ENCODE peak calls at places on chromosome 22, in five cellular contexts. One of them, this sample, is unnamed.

GRCh38 chr22:20566420-20567260 is 59.2 kb downstream of the MED15 start:
- DNase-seq in T-helper 9 cell: peak
- DNase-seq in stimulated activated CD8-positive, alpha-beta memory T cell treated with anti-CD3 and anti-CD28 coated beads, Interleukin-12 subunit alpha, Interleukin-12 subunit beta, amount 100 ng/mL, for 4 hours: peak
- DNase-seq in cardiac fibroblast: peak
- DNase-seq in activated T-cell treated with anti-CD3 and anti-CD28 coated beads, Interleukin-2, amount 50 U/mL, for 48 hours: peak
- DNase-seq in this sample: peak

GRCh38 chr22:30276041-30276440 is 9.4 kb upstream of the OSM start:
- DNase-seq in T-helper 9 cell: no peak
- DNase-seq in stimulated activated CD8-positive, alpha-beta memory T cell treated with anti-CD3 and anti-CD28 coated beads, Interleukin-12 subunit alpha, Interleukin-12 subunit beta, amount 100 ng/mL, for 4 hours: no peak
- DNase-seq in cardiac fibroblast: no peak
- DNase-seq in activated T-cell treated with anti-CD3 and anti-CD28 coated beads, Interleukin-2, amount 50 U/mL, for 48 hours: no peak
- DNase-seq in this sample: no peak

GRCh38 chr22:38193580-38193979 is 8.2 kb upstream of the MAFF start:
- DNase-seq in T-helper 9 cell: no peak
- DNase-seq in stimulated activated CD8-positive, alpha-beta memory T cell treated with anti-CD3 and anti-CD28 coated beads, Interleukin-12 subunit alpha, Interleukin-12 subunit beta, amount 100 ng/mL, for 4 hours: no peak
- DNase-seq in cardiac fibroblast: peak
- DNase-seq in activated T-cell treated with anti-CD3 and anti-CD28 coated beads, Interleukin-2, amount 50 U/mL, for 48 hours: no peak
- DNase-seq in this sample: no peak

GRCh38 chr22:27918351-27919221 is 470 bp downstream of the PITPNB start:
- DNase-seq in T-helper 9 cell: peak
- DNase-seq in stimulated activated CD8-positive, alpha-beta memory T cell treated with anti-CD3 and anti-CD28 coated beads, Interleukin-12 subunit alpha, Interleukin-12 subunit beta, amount 100 ng/mL, for 4 hours: peak
- DNase-seq in cardiac fibroblast: peak
- DNase-seq in activated T-cell treated with anti-CD3 and anti-CD28 coated beads, Interleukin-2, amount 50 U/mL, for 48 hours: peak
- DNase-seq in this sample: peak

GRCh38 chr22:25160120-25160996 is 39.3 kb upstream of the CRYBB3 start:
- DNase-seq in T-helper 9 cell: no peak
- DNase-seq in stimulated activated CD8-positive, alpha-beta memory T cell treated with anti-CD3 and anti-CD28 coated beads, Interleukin-12 subunit alpha, Interleukin-12 subunit beta, amount 100 ng/mL, for 4 hours: no peak
- DNase-seq in cardiac fibroblast: no peak
- DNase-seq in activated T-cell treated with anti-CD3 and anti-CD28 coated beads, Interleukin-2, amount 50 U/mL, for 48 hours: no peak
- DNase-seq in this sample: no peak

GRCh38 chr22:41912338-41913039 is 2.4 kb downstream of the SHISA8 start:
- DNase-seq in T-helper 9 cell: no peak
- DNase-seq in stimulated activated CD8-positive, alpha-beta memory T cell treated with anti-CD3 and anti-CD28 coated beads, Interleukin-12 subunit alpha, Interleukin-12 subunit beta, amount 100 ng/mL, for 4 hours: no peak
- DNase-seq in cardiac fibroblast: no peak
- DNase-seq in activated T-cell treated with anti-CD3 and anti-CD28 coated beads, Interleukin-2, amount 50 U/mL, for 48 hours: peak
- DNase-seq in this sample: no peak

GRCh38 chr22:38792833-38793232 is 1.1 kb downstream of the DNAL4 start:
- DNase-seq in T-helper 9 cell: no peak
- DNase-seq in stimulated activated CD8-positive, alpha-beta memory T cell treated with anti-CD3 and anti-CD28 coated beads, Interleukin-12 subunit alpha, Interleukin-12 subunit beta, amount 100 ng/mL, for 4 hours: no peak
- DNase-seq in cardiac fibroblast: no peak
- DNase-seq in activated T-cell treated with anti-CD3 and anti-CD28 coated beads, Interleukin-2, amount 50 U/mL, for 48 hours: no peak
- DNase-seq in this sample: no peak

GRCh38 chr22:17570851-17571631 is 7.7 kb downstream of the SLC25A18 start:
- DNase-seq in T-helper 9 cell: no peak
- DNase-seq in stimulated activated CD8-positive, alpha-beta memory T cell treated with anti-CD3 and anti-CD28 coated beads, Interleukin-12 subunit alpha, Interleukin-12 subunit beta, amount 100 ng/mL, for 4 hours: no peak
- DNase-seq in cardiac fibroblast: peak
- DNase-seq in activated T-cell treated with anti-CD3 and anti-CD28 coated beads, Interleukin-2, amount 50 U/mL, for 48 hours: no peak
- DNase-seq in this sample: no peak

GRCh38 chr22:20957691-20958440 is 9.2 kb upstream of the AIFM3 start:
- DNase-seq in T-helper 9 cell: no peak
- DNase-seq in stimulated activated CD8-positive, alpha-beta memory T cell treated with anti-CD3 and anti-CD28 coated beads, Interleukin-12 subunit alpha, Interleukin-12 subunit beta, amount 100 ng/mL, for 4 hours: no peak
- DNase-seq in cardiac fibroblast: no peak
- DNase-seq in activated T-cell treated with anti-CD3 and anti-CD28 coated beads, Interleukin-2, amount 50 U/mL, for 48 hours: no peak
- DNase-seq in this sample: no peak

GRCh38 chr22:31089101-31090100 is 8.3 kb downstream of the SMTN start:
- DNase-seq in T-helper 9 cell: peak
- DNase-seq in stimulated activated CD8-positive, alpha-beta memory T cell treated with anti-CD3 and anti-CD28 coated beads, Interleukin-12 subunit alpha, Interleukin-12 subunit beta, amount 100 ng/mL, for 4 hours: no peak
- DNase-seq in cardiac fibroblast: peak
- DNase-seq in activated T-cell treated with anti-CD3 and anti-CD28 coated beads, Interleukin-2, amount 50 U/mL, for 48 hours: peak
- DNase-seq in this sample: peak

GRCh38 chr22:46119093-46119728 is 31.1 kb upstream of the PPARA start:
- DNase-seq in T-helper 9 cell: no peak
- DNase-seq in stimulated activated CD8-positive, alpha-beta memory T cell treated with anti-CD3 and anti-CD28 coated beads, Interleukin-12 subunit alpha, Interleukin-12 subunit beta, amount 100 ng/mL, for 4 hours: no peak
- DNase-seq in cardiac fibroblast: no peak
- DNase-seq in activated T-cell treated with anti-CD3 and anti-CD28 coated beads, Interleukin-2, amount 50 U/mL, for 48 hours: no peak
- DNase-seq in this sample: no peak

GRCh38 chr22:25453557-25453956 is 110.9 kb upstream of the GRK3 start:
- DNase-seq in T-helper 9 cell: no peak
- DNase-seq in stimulated activated CD8-positive, alpha-beta memory T cell treated with anti-CD3 and anti-CD28 coated beads, Interleukin-12 subunit alpha, Interleukin-12 subunit beta, amount 100 ng/mL, for 4 hours: no peak
- DNase-seq in cardiac fibroblast: no peak
- DNase-seq in activated T-cell treated with anti-CD3 and anti-CD28 coated beads, Interleukin-2, amount 50 U/mL, for 48 hours: peak
- DNase-seq in this sample: no peak

GRCh38 chr22:47621253-47621652 is 858.8 kb downstream of the TBC1D22A start:
- DNase-seq in T-helper 9 cell: no peak
- DNase-seq in stimulated activated CD8-positive, alpha-beta memory T cell treated with anti-CD3 and anti-CD28 coated beads, Interleukin-12 subunit alpha, Interleukin-12 subunit beta, amount 100 ng/mL, for 4 hours: no peak
- DNase-seq in cardiac fibroblast: no peak
- DNase-seq in activated T-cell treated with anti-CD3 and anti-CD28 coated beads, Interleukin-2, amount 50 U/mL, for 48 hours: no peak
- DNase-seq in this sample: no peak

GRCh38 chr22:41699264-41700104 is at the start of gene MEI1:
- DNase-seq in T-helper 9 cell: peak
- DNase-seq in stimulated activated CD8-positive, alpha-beta memory T cell treated with anti-CD3 and anti-CD28 coated beads, Interleukin-12 subunit alpha, Interleukin-12 subunit beta, amount 100 ng/mL, for 4 hours: peak
- DNase-seq in cardiac fibroblast: peak
- DNase-seq in activated T-cell treated with anti-CD3 and anti-CD28 coated beads, Interleukin-2, amount 50 U/mL, for 48 hours: peak
- DNase-seq in this sample: peak

GRCh38 chr22:48945621-48946458 is 881.8 kb downstream of the BRD1 start:
- DNase-seq in T-helper 9 cell: no peak
- DNase-seq in stimulated activated CD8-positive, alpha-beta memory T cell treated with anti-CD3 and anti-CD28 coated beads, Interleukin-12 subunit alpha, Interleukin-12 subunit beta, amount 100 ng/mL, for 4 hours: no peak
- DNase-seq in cardiac fibroblast: no peak
- DNase-seq in activated T-cell treated with anti-CD3 and anti-CD28 coated beads, Interleukin-2, amount 50 U/mL, for 48 hours: no peak
- DNase-seq in this sample: no peak

GRCh38 chr22:45450931-45451651 is 37.6 kb downstream of the RIBC2 start:
- DNase-seq in T-helper 9 cell: no peak
- DNase-seq in stimulated activated CD8-positive, alpha-beta memory T cell treated with anti-CD3 and anti-CD28 coated beads, Interleukin-12 subunit alpha, Interleukin-12 subunit beta, amount 100 ng/mL, for 4 hours: no peak
- DNase-seq in cardiac fibroblast: peak
- DNase-seq in activated T-cell treated with anti-CD3 and anti-CD28 coated beads, Interleukin-2, amount 50 U/mL, for 48 hours: no peak
- DNase-seq in this sample: no peak

GRCh38 chr22:46806789-46807188 is 44.3 kb downstream of the TBC1D22A start:
- DNase-seq in T-helper 9 cell: no peak
- DNase-seq in stimulated activated CD8-positive, alpha-beta memory T cell treated with anti-CD3 and anti-CD28 coated beads, Interleukin-12 subunit alpha, Interleukin-12 subunit beta, amount 100 ng/mL, for 4 hours: no peak
- DNase-seq in cardiac fibroblast: no peak
- DNase-seq in activated T-cell treated with anti-CD3 and anti-CD28 coated beads, Interleukin-2, amount 50 U/mL, for 48 hours: no peak
- DNase-seq in this sample: no peak

GRCh38 chr22:33639588-33640254 is 280.6 kb downstream of the LARGE1 start:
- DNase-seq in T-helper 9 cell: no peak
- DNase-seq in stimulated activated CD8-positive, alpha-beta memory T cell treated with anti-CD3 and anti-CD28 coated beads, Interleukin-12 subunit alpha, Interleukin-12 subunit beta, amount 100 ng/mL, for 4 hours: no peak
- DNase-seq in cardiac fibroblast: no peak
- DNase-seq in activated T-cell treated with anti-CD3 and anti-CD28 coated beads, Interleukin-2, amount 50 U/mL, for 48 hours: no peak
- DNase-seq in this sample: no peak

GRCh38 chr22:29043906-29044575 is 17.6 kb downstream of the C22orf31 start:
- DNase-seq in T-helper 9 cell: no peak
- DNase-seq in stimulated activated CD8-positive, alpha-beta memory T cell treated with anti-CD3 and anti-CD28 coated beads, Interleukin-12 subunit alpha, Interleukin-12 subunit beta, amount 100 ng/mL, for 4 hours: no peak
- DNase-seq in cardiac fibroblast: peak
- DNase-seq in activated T-cell treated with anti-CD3 and anti-CD28 coated beads, Interleukin-2, amount 50 U/mL, for 48 hours: no peak
- DNase-seq in this sample: no peak

GRCh38 chr22:44658371-44658953 is 43.5 kb upstream of the PRR5 start:
- DNase-seq in T-helper 9 cell: no peak
- DNase-seq in stimulated activated CD8-positive, alpha-beta memory T cell treated with anti-CD3 and anti-CD28 coated beads, Interleukin-12 subunit alpha, Interleukin-12 subunit beta, amount 100 ng/mL, for 4 hours: no peak
- DNase-seq in cardiac fibroblast: peak
- DNase-seq in activated T-cell treated with anti-CD3 and anti-CD28 coated beads, Interleukin-2, amount 50 U/mL, for 48 hours: no peak
- DNase-seq in this sample: no peak

GRCh38 chr22:16932577-16932976 is 75.4 kb downstream of the GAB4 start:
- DNase-seq in T-helper 9 cell: no peak
- DNase-seq in stimulated activated CD8-positive, alpha-beta memory T cell treated with anti-CD3 and anti-CD28 coated beads, Interleukin-12 subunit alpha, Interleukin-12 subunit beta, amount 100 ng/mL, for 4 hours: no peak
- DNase-seq in cardiac fibroblast: no peak
- DNase-seq in activated T-cell treated with anti-CD3 and anti-CD28 coated beads, Interleukin-2, amount 50 U/mL, for 48 hours: no peak
- DNase-seq in this sample: no peak